ENCODE peak calls at places on chromosome 17, in four cellular contexts. Z is lower leg skin, A is esophagus squamous epithelium, O is IMR-90. U is an unnamed sample.
A peak's percentile ranks its signal among the peaks of the same experiment; 100 is the strongest.

GRCh38 chr17:41532947-41533570 is 5.0 kb upstream of the KRT19 start:
- DNase-seq in Z (no peak), O (no peak), A (no peak), U (no peak)

GRCh38 chr17:20784100-20784665 is 204.7 kb downstream of the CDRT15L2 start:
- DNase-seq in A (no peak), O (no peak), Z (no peak), U (no peak)

GRCh38 chr17:66468241-66469087 is 166.1 kb downstream of the PRKCA start:
- DNase-seq in Z (peak; percentile 30), A (no peak), O (peak; percentile 26), U (peak; percentile 82)

GRCh38 chr17:49577651-49577935 is 1.9 kb downstream of the NXPH3 start:
- DNase-seq in O (no peak), Z (no peak), A (no peak), U (peak; percentile 24)

GRCh38 chr17:78991017-78991783 is 11.5 kb upstream of the LGALS3BP start:
- DNase-seq in A (no peak), Z (no peak), O (no peak), U (no peak)

GRCh38 chr17:32998893-32999240 is 7.2 kb downstream of the SPACA3 start:
- DNase-seq in Z (no peak), O (peak; percentile 60), A (no peak), U (no peak)

GRCh38 chr17:57132663-57133062 is 47.6 kb downstream of the AKAP1 start:
- DNase-seq in Z (no peak), O (no peak), A (no peak), U (no peak)

GRCh38 chr17:38416840-38417209 is 11.4 kb upstream of the ARHGAP23 start:
- DNase-seq in Z (no peak), A (no peak), O (no peak), U (peak; percentile 77)

GRCh38 chr17:17420561-17421269 is 56.1 kb upstream of the MED9 start:
- DNase-seq in A (no peak), O (peak; percentile 54), Z (peak; percentile 84), U (peak; percentile 56)

GRCh38 chr17:79361221-79361734 is 249.6 kb downstream of the RBFOX3 start:
- DNase-seq in A (no peak), Z (no peak), O (no peak), U (no peak)

GRCh38 chr17:43671075-43671692 is 9.5 kb upstream of the MEOX1 start:
- DNase-seq in O (no peak), A (no peak), Z (no peak), U (no peak)

GRCh38 chr17:16415031-16415924 is at the start of gene TRPV2:
- DNase-seq in Z (no peak), O (no peak), A (no peak), U (peak; percentile 51)

GRCh38 chr17:6924121-6924676 is 71.7 kb upstream of the ALOX12 start:
- DNase-seq in A (no peak), Z (no peak), O (no peak), U (no peak)

GRCh38 chr17:49898547-49899490 is 51.0 kb upstream of the TAC4 start:
- DNase-seq in O (no peak), Z (no peak), A (no peak), U (no peak)

GRCh38 chr17:82087961-82088837 is 9.8 kb downstream of the FASN start:
- DNase-seq in O (no peak), A (no peak), Z (no peak), U (no peak)

GRCh38 chr17:82084373-82085030 is 13.5 kb downstream of the FASN start:
- DNase-seq in Z (no peak), A (no peak), O (no peak), U (no peak)

GRCh38 chr17:82085031-82085861 is 12.8 kb downstream of the FASN start:
- DNase-seq in Z (no peak), O (no peak), A (no peak), U (no peak)

GRCh38 chr17:82086941-82087906 is 10.8 kb downstream of the FASN start:
- DNase-seq in Z (no peak), A (no peak), O (no peak), U (no peak)

DNA sequence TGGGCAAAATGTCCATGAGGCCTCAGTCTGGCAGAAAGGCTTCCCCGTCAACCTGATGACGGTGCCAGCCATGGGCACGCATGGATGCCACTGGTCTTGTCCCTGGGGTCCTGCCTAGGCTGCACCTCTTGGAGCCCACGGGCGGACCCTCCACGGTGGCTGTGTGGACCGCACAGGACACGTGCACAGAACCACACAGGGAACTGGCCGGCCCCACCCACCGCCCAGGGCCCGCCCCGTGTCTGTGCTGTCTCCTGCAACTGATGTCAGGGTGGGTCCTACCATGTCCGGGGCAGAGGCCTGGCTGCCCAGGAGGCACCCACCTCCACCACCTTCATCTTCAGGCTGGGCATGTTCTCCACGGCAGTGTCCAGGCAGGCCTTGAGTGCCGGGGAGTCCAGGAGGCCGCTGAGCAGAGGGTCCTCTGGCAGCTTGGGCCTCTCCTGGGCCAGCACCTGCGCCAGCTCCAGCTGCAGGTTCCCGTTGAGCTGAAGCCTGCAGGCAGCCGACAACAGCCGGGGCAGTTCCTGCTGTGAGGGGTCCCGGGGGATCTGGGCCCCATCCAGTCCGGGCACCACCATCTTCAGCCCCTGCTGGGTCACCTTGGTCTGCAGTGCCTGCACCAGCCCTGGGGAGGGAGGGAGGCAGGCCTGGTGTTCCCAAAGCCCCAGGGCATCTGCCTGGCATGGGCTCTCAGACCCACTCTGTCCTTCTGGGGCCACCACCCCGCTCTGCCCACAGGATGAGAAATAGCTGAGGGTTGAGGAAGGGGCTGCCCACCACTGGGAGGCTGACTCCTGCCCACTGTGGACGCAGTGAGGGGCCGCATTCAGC is 11.9 kb downstream of the FASN start:
- DNase-seq in Z (no peak), A (no peak), O (no peak), U (no peak)
- TF ChIP-seq POLR2A in Z (no peak), A (no peak), O (no peak), U (no peak)

GRCh38 chr17:75239778-75240393 is 21.5 kb downstream of the GGA3 start:
- DNase-seq in A (no peak), Z (no peak), O (no peak), U (no peak)

GRCh38 chr17:75237100-75238014 is 24.0 kb downstream of the GGA3 start:
- DNase-seq in Z (no peak), O (no peak), A (no peak), U (no peak)

GRCh38 chr17:75238020-75238580 is 23.3 kb downstream of the GGA3 start:
- DNase-seq in A (no peak), Z (no peak), O (no peak), U (no peak)

GRCh38 chr17:75239214-75239613 is 22.2 kb downstream of the GGA3 start:
- DNase-seq in O (no peak), Z (no peak), A (no peak), U (no peak)

GRCh38 chr17:75238684-75239191 is 22.7 kb downstream of the GGA3 start:
- DNase-seq in O (peak; percentile 69), A (no peak), Z (no peak), U (peak; percentile 85)
- TF ChIP-seq POLR2A in O (no peak), A (no peak), Z (no peak), U (no peak)

GRCh38 chr17:76710863-76711611 is at the start of gene MXRA7:
- DNase-seq in Z (no peak), O (peak; percentile 61), A (no peak), U (peak; percentile 81)

GRCh38 chr17:76707985-76708807 is 2.6 kb downstream of the MXRA7 start:
- DNase-seq in A (no peak), Z (no peak), O (no peak), U (no peak)

GRCh38 chr17:76706817-76707216 is 3.9 kb downstream of the MXRA7 start:
- DNase-seq in A (no peak), Z (no peak), O (no peak), U (no peak)

GRCh38 chr17:76713765-76714164 is 3.0 kb upstream of the MXRA7 start:
- DNase-seq in O (no peak), A (no peak), Z (no peak), U (no peak)

GRCh38 chr17:76709077-76709950 is 1.5 kb downstream of the MXRA7 start:
- DNase-seq in A (no peak), Z (peak; percentile 82), O (peak; percentile 99), U (no peak)
- TF ChIP-seq POLR2A in A (no peak), Z (no peak), O (peak; percentile 97), U (no peak)

DNA sequence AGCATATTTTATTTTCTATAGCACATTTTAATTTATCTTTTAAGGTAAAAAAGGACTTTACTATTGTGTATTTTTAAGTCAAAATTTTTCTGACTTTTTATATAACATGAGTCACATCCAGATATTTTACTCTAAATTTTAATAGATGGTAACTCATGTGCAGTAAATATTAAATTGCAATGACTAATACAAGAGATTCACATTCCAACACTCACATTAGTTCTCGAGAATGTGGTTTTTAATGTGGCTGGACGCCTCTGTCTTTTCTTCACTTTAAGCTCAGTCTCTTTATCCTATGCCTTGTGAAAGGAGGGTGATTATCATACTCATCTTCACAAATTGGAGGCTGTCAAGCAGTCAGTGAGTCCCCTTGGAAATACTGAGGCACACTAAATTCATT is 315.6 kb downstream of the HS3ST3B1 start:
- DNase-seq in A (no peak), O (no peak), Z (no peak), U (no peak)
- TF ChIP-seq POLR2A in A (no peak), O (no peak), Z (no peak), U (no peak)

GRCh38 chr17:80474933-80475915 is 1.2 kb downstream of the NPTX1 start:
- DNase-seq in Z (no peak), A (no peak), O (no peak), U (no peak)

GRCh38 chr17:80477647-80478478 is 1.5 kb upstream of the NPTX1 start:
- DNase-seq in O (peak; percentile 59), Z (no peak), A (no peak), U (peak; percentile 37)

GRCh38 chr17:80474231-80474932 is 2.0 kb downstream of the NPTX1 start:
- DNase-seq in Z (no peak), A (no peak), O (peak; percentile 53), U (no peak)

GRCh38 chr17:80476877-80477646 is 655 bp upstream of the NPTX1 start:
- DNase-seq in A (no peak), O (no peak), Z (no peak), U (no peak)

GRCh38 chr17:80475949-80476876 is at the start of gene NPTX1:
- DNase-seq in Z (no peak), O (no peak), A (no peak), U (no peak)
- TF ChIP-seq POLR2A in Z (no peak), O (peak; percentile 63), A (no peak), U (no peak)

U was measured in erythroblast.